ENCODE peak calls at places on chromosomes 11 and 22, in five cellular contexts. One of them, this sample, is unnamed.

GRCh38 chr11:16784097-16784496 is 45.6 kb downstream of the C11orf58 start:
- DNase-seq in activated CD4-positive, alpha-beta T cell treated with anti-CD3 and anti-CD28 coated beads, Interleukin-2, amount 50 U/mL, for 48 hours: no peak
- DNase-seq in stimulated activated CD4-positive, alpha-beta T cell treated with anti-CD3 and anti-CD28 coated beads, TNF-alpha, amount 100 ng/mL, for 1 hour: no peak
- DNase-seq in anterior cingulate cortex: no peak
- DNase-seq in GM06990: no peak
- DNase-seq in this sample: no peak

GRCh38 chr11:110952150-110952549 is 239.9 kb upstream of the ARHGAP20 start:
- DNase-seq in activated CD4-positive, alpha-beta T cell treated with anti-CD3 and anti-CD28 coated beads, Interleukin-2, amount 50 U/mL, for 48 hours: no peak
- DNase-seq in stimulated activated CD4-positive, alpha-beta T cell treated with anti-CD3 and anti-CD28 coated beads, TNF-alpha, amount 100 ng/mL, for 1 hour: no peak
- DNase-seq in anterior cingulate cortex: no peak
- DNase-seq in GM06990: no peak
- DNase-seq in this sample: no peak

GRCh38 chr11:28529540-28530410 is 421.6 kb downstream of the METTL15 start:
- DNase-seq in activated CD4-positive, alpha-beta T cell treated with anti-CD3 and anti-CD28 coated beads, Interleukin-2, amount 50 U/mL, for 48 hours: no peak
- DNase-seq in stimulated activated CD4-positive, alpha-beta T cell treated with anti-CD3 and anti-CD28 coated beads, TNF-alpha, amount 100 ng/mL, for 1 hour: no peak
- DNase-seq in anterior cingulate cortex: no peak
- DNase-seq in GM06990: peak
- DNase-seq in this sample: no peak

GRCh38 chr11:134554106-134554505 is 142.1 kb upstream of the B3GAT1 start:
- DNase-seq in activated CD4-positive, alpha-beta T cell treated with anti-CD3 and anti-CD28 coated beads, Interleukin-2, amount 50 U/mL, for 48 hours: no peak
- DNase-seq in stimulated activated CD4-positive, alpha-beta T cell treated with anti-CD3 and anti-CD28 coated beads, TNF-alpha, amount 100 ng/mL, for 1 hour: no peak
- DNase-seq in anterior cingulate cortex: no peak
- DNase-seq in GM06990: no peak
- DNase-seq in this sample: no peak

GRCh38 chr11:73393479-73394415 is 17.5 kb downstream of the RELT start:
- DNase-seq in activated CD4-positive, alpha-beta T cell treated with anti-CD3 and anti-CD28 coated beads, Interleukin-2, amount 50 U/mL, for 48 hours: peak
- DNase-seq in stimulated activated CD4-positive, alpha-beta T cell treated with anti-CD3 and anti-CD28 coated beads, TNF-alpha, amount 100 ng/mL, for 1 hour: peak
- DNase-seq in anterior cingulate cortex: peak
- DNase-seq in GM06990: no peak
- DNase-seq in this sample: no peak

GRCh38 chr11:1564535-1565172 is 7.4 kb downstream of the DUSP8 start:
- DNase-seq in activated CD4-positive, alpha-beta T cell treated with anti-CD3 and anti-CD28 coated beads, Interleukin-2, amount 50 U/mL, for 48 hours: no peak
- DNase-seq in stimulated activated CD4-positive, alpha-beta T cell treated with anti-CD3 and anti-CD28 coated beads, TNF-alpha, amount 100 ng/mL, for 1 hour: no peak
- DNase-seq in anterior cingulate cortex: peak
- DNase-seq in GM06990: no peak
- DNase-seq in this sample: no peak

GRCh38 chr22:45102896-45103420 is 60.8 kb upstream of the NUP50 start:
- DNase-seq in activated CD4-positive, alpha-beta T cell treated with anti-CD3 and anti-CD28 coated beads, Interleukin-2, amount 50 U/mL, for 48 hours: no peak
- DNase-seq in stimulated activated CD4-positive, alpha-beta T cell treated with anti-CD3 and anti-CD28 coated beads, TNF-alpha, amount 100 ng/mL, for 1 hour: no peak
- DNase-seq in anterior cingulate cortex: no peak
- DNase-seq in GM06990: no peak
- DNase-seq in this sample: no peak

GRCh38 chr11:64745219-64745522 is 1.2 kb upstream of the RASGRP2 start:
- DNase-seq in activated CD4-positive, alpha-beta T cell treated with anti-CD3 and anti-CD28 coated beads, Interleukin-2, amount 50 U/mL, for 48 hours: peak
- DNase-seq in stimulated activated CD4-positive, alpha-beta T cell treated with anti-CD3 and anti-CD28 coated beads, TNF-alpha, amount 100 ng/mL, for 1 hour: peak
- DNase-seq in anterior cingulate cortex: no peak
- DNase-seq in GM06990: peak
- DNase-seq in this sample: no peak

GRCh38 chr22:20099099-20099711 is 16.7 kb upstream of the RANBP1 start:
- DNase-seq in activated CD4-positive, alpha-beta T cell treated with anti-CD3 and anti-CD28 coated beads, Interleukin-2, amount 50 U/mL, for 48 hours: no peak
- DNase-seq in stimulated activated CD4-positive, alpha-beta T cell treated with anti-CD3 and anti-CD28 coated beads, TNF-alpha, amount 100 ng/mL, for 1 hour: no peak
- DNase-seq in anterior cingulate cortex: no peak
- DNase-seq in GM06990: no peak
- DNase-seq in this sample: no peak

GRCh38 chr11:73226297-73227006 is 8.4 kb downstream of the P2RY2 start:
- DNase-seq in activated CD4-positive, alpha-beta T cell treated with anti-CD3 and anti-CD28 coated beads, Interleukin-2, amount 50 U/mL, for 48 hours: no peak
- DNase-seq in stimulated activated CD4-positive, alpha-beta T cell treated with anti-CD3 and anti-CD28 coated beads, TNF-alpha, amount 100 ng/mL, for 1 hour: no peak
- DNase-seq in anterior cingulate cortex: no peak
- DNase-seq in GM06990: no peak
- DNase-seq in this sample: no peak